ENCODE peak calls at places on chromosomes 7 and 10, in four cellular contexts. N, Z, E and V are unnamed samples. For H3K4me1 and H3K36me3, the result is how much of the 10 kb centered on the place peaks cover.

GRCh38 chr10:43557214-43557613 is 17.2 kb downstream of the ZNF239 start:
- DNase-seq in E (no peak), Z (no peak), N (no peak), V (no peak)

GRCh38 chr7:102433319-102434038 is at the start of gene ORAI2:
- DNase-seq in Z (peak), E (peak), N (peak), V (peak)

GRCh38 chr10:103660364-103661197 is 167.1 kb downstream of the NEURL1 start:
- DNase-seq in E (no peak), Z (no peak), N (peak), V (peak)

GRCh38 chr10:13658864-13659685 is 72.3 kb downstream of the PRPF18 start:
- DNase-seq in Z (no peak), E (peak), N (peak), V (no peak)

GRCh38 chr10:79105818-79106217 is 37.1 kb downstream of the ZMIZ1 start:
- DNase-seq in Z (no peak), N (no peak), E (no peak), V (no peak)

GRCh38 chr7:80622531-80622930 is 15.9 kb upstream of the CD36 start:
- DNase-seq in Z (no peak), N (no peak), E (no peak), V (no peak)

GRCh38 chr7:2698581-2699288 is 10.7 kb downstream of the AMZ1 start:
- DNase-seq in N (no peak), Z (no peak), E (no peak), V (no peak)

GRCh38 chr7:100081535-100082102 is at the start of gene ZNF3:
- DNase-seq in E (peak), N (peak), Z (peak), V (peak)

GRCh38 chr7:2849941-2850766 is 6.0 kb upstream of the GNA12 start:
- DNase-seq in E (no peak), Z (no peak), N (no peak), V (no peak)

GRCh38 chr10:110209399-110209925 is 2.1 kb downstream of the MXI1 start:
- DNase-seq in N (peak), Z (peak), E (peak), V (peak)

GRCh38 chr7:84188811-84189405 is 5.7 kb downstream of the SEMA3A start:
- DNase-seq in Z (no peak), E (no peak), N (no peak), V (no peak)

GRCh38 chr7:127066974-127067373 is 185.8 kb downstream of the GRM8 start:
- DNase-seq in E (no peak), N (no peak), Z (peak), V (peak)

GRCh38 chr10:60098676-60099601 is 192.6 kb upstream of the CCDC6 start:
- DNase-seq in N (no peak), E (no peak), Z (no peak), V (peak)

GRCh38 chr7:91181949-91182348 is 82.3 kb upstream of the FZD1 start:
- DNase-seq in E (no peak), N (no peak), Z (no peak), V (no peak)

GRCh38 chr7:148222716-148223115 is 367.9 kb upstream of the C7orf33 start:
- DNase-seq in E (no peak), Z (no peak), N (no peak), V (no peak)

GRCh38 chr7:142999793-143000192 is 27.1 kb downstream of the OR9A2 start:
- DNase-seq in Z (no peak), E (no peak), N (no peak), V (no peak)

GRCh38 chr7:1455241-1455939 is 3.9 kb downstream of the MICALL2 start:
- DNase-seq in N (no peak), E (no peak), Z (peak), V (no peak)

GRCh38 chr7:137771273-137771672 is 75.5 kb downstream of the DGKI start:
- DNase-seq in N (no peak), E (no peak), Z (no peak), V (no peak)

GRCh38 chr7:142329062-142329788 is 71.4 kb upstream of the PRSS58 start:
- DNase-seq in E (no peak), Z (no peak), N (no peak), V (no peak)

GRCh38 chr10:51215956-51216834 is 141.9 kb downstream of the PRKG1 start:
- DNase-seq in E (no peak), N (no peak), Z (no peak), V (no peak)

GRCh38 chr7:12289996-12290395 is 78.9 kb downstream of the TMEM106B start:
- DNase-seq in E (no peak), N (no peak), Z (no peak), V (no peak)

GRCh38 chr10:129956902-129957673 is 7.0 kb downstream of the EBF3 start:
- DNase-seq in Z (no peak), N (no peak), E (no peak), V (no peak)

GRCh38 chr10:111944331-111944730 is 239.2 kb downstream of the GPAM start:
- DNase-seq in E (no peak), N (no peak), Z (no peak), V (peak)

GRCh38 chr10:60521974-60522405 is 132.3 kb upstream of the ANK3 start:
- DNase-seq in E (no peak), Z (no peak), N (no peak), V (no peak)

GRCh38 chr10:37855691-37856090 is 1.7 kb downstream of the ZNF248 start:
- DNase-seq in Z (no peak), N (no peak), E (no peak), V (no peak)

GRCh38 chr10:114526112-114526496 is 121.8 kb upstream of the AFAP1L2 start:
- DNase-seq in E (no peak), N (no peak), Z (no peak), V (no peak)

GRCh38 chr10:64041989-64042490 is 520.8 kb downstream of the REEP3 start:
- DNase-seq in N (no peak), E (no peak), Z (no peak), V (no peak)

GRCh38 chr10:64044098-64044497 is 522.9 kb downstream of the REEP3 start:
- DNase-seq in E (no peak), N (no peak), Z (no peak), V (no peak)

GRCh38 chr10:64038097-64038496 is 516.9 kb downstream of the REEP3 start:
- DNase-seq in Z (no peak), E (no peak), N (no peak), V (no peak)

GRCh38 chr10:64039208-64039607 is 518.0 kb downstream of the REEP3 start:
- DNase-seq in E (no peak), Z (no peak), N (no peak), V (no peak)

GRCh38 chr10:64041185-64041988 is 520.2 kb downstream of the REEP3 start:
- DNase-seq in N (peak), E (peak), Z (peak), V (peak)
- H3K4me3 ChIP-seq in N (peak), E (no peak), Z (peak), V (peak)

GRCh38 chr7:30165590-30165989 is 30.8 kb downstream of the MTURN start:
- DNase-seq in Z (no peak), N (no peak), E (no peak), V (no peak)
- H3K4me1 ChIP-seq in Z (under half), N (under half), E (under half), V (under half)

GRCh38 chr7:50667338-50667737 is 102.1 kb upstream of the DDC start:
- DNase-seq in N (peak), E (no peak), Z (no peak), V (no peak)
- H3K36me3 ChIP-seq in N (under half), E (under half), Z (under half), V (under half)

GRCh38 chr10:86283466-86284287 is 82.9 kb downstream of the GRID1 start:
- DNase-seq in Z (no peak), N (no peak), E (no peak), V (no peak)
- H3K4me3 ChIP-seq in Z (no peak), N (no peak), E (no peak), V (no peak)

DNA sequence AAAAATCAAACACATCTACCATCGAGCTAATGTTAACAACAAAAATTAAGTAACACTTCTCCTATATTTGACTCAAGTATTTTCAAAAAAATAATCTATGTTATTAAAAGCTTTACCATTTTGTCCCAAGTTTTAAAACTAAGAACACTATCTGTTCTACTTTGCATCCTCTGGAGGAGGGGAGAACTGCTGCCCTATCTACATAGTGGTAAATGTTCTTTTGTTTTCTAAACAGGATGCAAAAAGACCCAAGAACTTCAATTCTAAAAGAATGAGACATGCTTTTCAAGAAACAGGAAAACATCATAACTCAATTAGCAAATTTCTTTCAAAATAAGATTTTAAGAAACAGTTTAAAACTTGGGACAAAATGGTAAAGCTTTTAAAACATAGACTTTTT is 14.8 kb downstream of the SLC26A3 start:
- DNase-seq in Z (no peak), E (no peak), N (no peak), V (no peak)
- H3K4me1 ChIP-seq in Z (under half), E (under half), N (under half), V (under half)

GRCh38 chr10:119174109-119174508 is 4.5 kb downstream of the PRDX3 start:
- DNase-seq in N (no peak), E (no peak), Z (no peak), V (no peak)

GRCh38 chr10:119178371-119179119 is at the start of gene PRDX3:
- DNase-seq in E (peak), Z (peak), N (peak), V (peak)

GRCh38 chr10:119177708-119178370 is 773 bp downstream of the PRDX3 start:
- DNase-seq in Z (no peak), N (no peak), E (no peak), V (peak)

GRCh38 chr10:119176166-119176565 is 2.4 kb downstream of the PRDX3 start:
- DNase-seq in E (no peak), N (no peak), Z (no peak), V (no peak)
- H3K36me3 ChIP-seq in E (under half), N (under half), Z (under half), V (under half)

DNA sequence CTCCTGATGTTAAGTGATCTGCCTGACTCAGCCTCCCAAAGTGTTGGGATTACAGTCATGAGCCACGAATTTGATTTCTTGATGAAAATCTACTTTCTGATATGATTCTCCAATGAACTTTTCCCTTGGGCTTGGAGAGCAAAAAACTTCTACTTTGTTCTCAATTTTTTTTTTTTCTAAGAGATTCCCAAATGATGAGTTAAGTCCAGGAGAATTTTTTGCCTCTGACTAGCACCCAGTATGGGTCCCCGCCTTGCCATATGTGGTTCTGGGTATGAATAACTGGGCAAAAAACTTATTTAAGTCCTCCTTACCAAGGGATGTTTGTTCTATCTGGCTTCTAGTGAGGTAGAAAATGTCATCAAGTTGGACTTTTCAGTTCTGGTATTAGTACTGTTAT is 147.9 kb upstream of the LYZL1 start:
- DNase-seq in E (no peak), Z (no peak), N (no peak), V (no peak)
- H3K4me3 ChIP-seq in E (no peak), Z (no peak), N (no peak), V (no peak)